ENCODE peak calls at places on chromosomes 1 and 21, in ten cellular contexts. One of them, this sample, is unnamed.

GRCh38 chr1:16397095-16397494 is 30.1 kb downstream of the SZRD1 start:
- DNase-seq in iris pigment epithelial cell: no peak
- DNase-seq in effector memory CD4-positive, alpha-beta T cell: no peak
- DNase-seq in NCI-H1092: no peak
- DNase-seq in brain microvascular endothelial cell: no peak
- DNase-seq in fibroblast of the aortic adventitia: no peak
- DNase-seq in HAP-1: no peak
- DNase-seq in NT2/D1: no peak
- DNase-seq in effector CD4-positive, alpha-beta T cell: no peak
- DNase-seq in CD8-positive, alpha-beta memory T cell: no peak
- DNase-seq in this sample: no peak

GRCh38 chr1:171841931-171842723 is 829 bp downstream of the DNM3 start:
- DNase-seq in NT2/D1: no peak
- DNase-seq in fibroblast of the aortic adventitia: no peak
- DNase-seq in HAP-1: peak; percentile 35
- DNase-seq in brain microvascular endothelial cell: no peak
- DNase-seq in CD8-positive, alpha-beta memory T cell: peak; percentile 6
- DNase-seq in effector CD4-positive, alpha-beta T cell: peak; percentile 2
- DNase-seq in effector memory CD4-positive, alpha-beta T cell: no peak
- DNase-seq in iris pigment epithelial cell: no peak
- DNase-seq in NCI-H1092: no peak
- DNase-seq in this sample: no peak

GRCh38 chr21:33641339-33642026 is at the start of gene CRYZL1:
- DNase-seq in fibroblast of the aortic adventitia: peak; percentile 100
- DNase-seq in effector memory CD4-positive, alpha-beta T cell: peak; percentile 100
- DNase-seq in brain microvascular endothelial cell: peak; percentile 100
- DNase-seq in NCI-H1092: peak; percentile 100
- DNase-seq in NT2/D1: peak; percentile 100
- DNase-seq in effector CD4-positive, alpha-beta T cell: peak; percentile 100
- DNase-seq in HAP-1: peak; percentile 100
- DNase-seq in iris pigment epithelial cell: peak; percentile 100
- DNase-seq in CD8-positive, alpha-beta memory T cell: peak; percentile 100
- DNase-seq in this sample: peak; percentile 99

GRCh38 chr1:98975113-98975512 is 29.5 kb downstream of the PLPPR5 start:
- DNase-seq in HAP-1: peak; percentile 57
- DNase-seq in effector CD4-positive, alpha-beta T cell: no peak
- DNase-seq in effector memory CD4-positive, alpha-beta T cell: no peak
- DNase-seq in fibroblast of the aortic adventitia: no peak
- DNase-seq in brain microvascular endothelial cell: no peak
- DNase-seq in NT2/D1: no peak
- DNase-seq in NCI-H1092: no peak
- DNase-seq in CD8-positive, alpha-beta memory T cell: no peak
- DNase-seq in iris pigment epithelial cell: no peak
- DNase-seq in this sample: no peak

GRCh38 chr1:94463765-94464330 is 45.7 kb downstream of the ABCD3 start:
- DNase-seq in fibroblast of the aortic adventitia: peak; percentile 79
- DNase-seq in NCI-H1092: no peak
- DNase-seq in effector memory CD4-positive, alpha-beta T cell: no peak
- DNase-seq in iris pigment epithelial cell: peak; percentile 63
- DNase-seq in CD8-positive, alpha-beta memory T cell: peak; percentile 11
- DNase-seq in effector CD4-positive, alpha-beta T cell: no peak
- DNase-seq in NT2/D1: peak; percentile 28
- DNase-seq in brain microvascular endothelial cell: peak; percentile 53
- DNase-seq in HAP-1: peak; percentile 58
- DNase-seq in this sample: no peak

GRCh38 chr1:107787299-107787698 is 177.7 kb downstream of the VAV3 start:
- DNase-seq in NCI-H1092: no peak
- DNase-seq in fibroblast of the aortic adventitia: no peak
- DNase-seq in effector CD4-positive, alpha-beta T cell: no peak
- DNase-seq in iris pigment epithelial cell: no peak
- DNase-seq in CD8-positive, alpha-beta memory T cell: no peak
- DNase-seq in HAP-1: no peak
- DNase-seq in NT2/D1: no peak
- DNase-seq in brain microvascular endothelial cell: no peak
- DNase-seq in effector memory CD4-positive, alpha-beta T cell: no peak
- DNase-seq in this sample: no peak

GRCh38 chr1:21924503-21925005 is 12.6 kb downstream of the HSPG2 start:
- DNase-seq in iris pigment epithelial cell: no peak
- DNase-seq in brain microvascular endothelial cell: no peak
- DNase-seq in HAP-1: no peak
- DNase-seq in NCI-H1092: no peak
- DNase-seq in NT2/D1: no peak
- DNase-seq in effector CD4-positive, alpha-beta T cell: no peak
- DNase-seq in effector memory CD4-positive, alpha-beta T cell: no peak
- DNase-seq in fibroblast of the aortic adventitia: no peak
- DNase-seq in CD8-positive, alpha-beta memory T cell: no peak
- DNase-seq in this sample: no peak

GRCh38 chr1:174153085-174153824 is 6.1 kb upstream of the RABGAP1L start:
- DNase-seq in effector memory CD4-positive, alpha-beta T cell: no peak
- DNase-seq in fibroblast of the aortic adventitia: no peak
- DNase-seq in HAP-1: no peak
- DNase-seq in CD8-positive, alpha-beta memory T cell: peak; percentile 24
- DNase-seq in effector CD4-positive, alpha-beta T cell: no peak
- DNase-seq in brain microvascular endothelial cell: peak; percentile 6
- DNase-seq in NT2/D1: no peak
- DNase-seq in NCI-H1092: no peak
- DNase-seq in iris pigment epithelial cell: peak; percentile 71
- DNase-seq in this sample: no peak

GRCh38 chr1:192053661-192054060 is 104.6 kb upstream of the RGS18 start:
- DNase-seq in effector CD4-positive, alpha-beta T cell: no peak
- DNase-seq in brain microvascular endothelial cell: no peak
- DNase-seq in NCI-H1092: no peak
- DNase-seq in NT2/D1: no peak
- DNase-seq in fibroblast of the aortic adventitia: peak; percentile 2
- DNase-seq in iris pigment epithelial cell: no peak
- DNase-seq in CD8-positive, alpha-beta memory T cell: no peak
- DNase-seq in HAP-1: no peak
- DNase-seq in effector memory CD4-positive, alpha-beta T cell: no peak
- DNase-seq in this sample: no peak

GRCh38 chr1:218886472-218886871 is 287.2 kb upstream of the LYPLAL1 start:
- DNase-seq in effector CD4-positive, alpha-beta T cell: no peak
- DNase-seq in fibroblast of the aortic adventitia: peak; percentile 66
- DNase-seq in effector memory CD4-positive, alpha-beta T cell: no peak
- DNase-seq in iris pigment epithelial cell: peak; percentile 74
- DNase-seq in brain microvascular endothelial cell: peak; percentile 32
- DNase-seq in HAP-1: no peak
- DNase-seq in CD8-positive, alpha-beta memory T cell: no peak
- DNase-seq in NT2/D1: no peak
- DNase-seq in NCI-H1092: no peak
- DNase-seq in this sample: no peak

GRCh38 chr21:45802425-45802824 is 158.9 kb downstream of the PCBP3 start:
- DNase-seq in HAP-1: no peak
- DNase-seq in brain microvascular endothelial cell: no peak
- DNase-seq in effector CD4-positive, alpha-beta T cell: no peak
- DNase-seq in NCI-H1092: no peak
- DNase-seq in NT2/D1: no peak
- DNase-seq in effector memory CD4-positive, alpha-beta T cell: no peak
- DNase-seq in iris pigment epithelial cell: no peak
- DNase-seq in fibroblast of the aortic adventitia: no peak
- DNase-seq in CD8-positive, alpha-beta memory T cell: no peak
- DNase-seq in this sample: peak; percentile 82

GRCh38 chr1:226110249-226111108 is 48.0 kb downstream of the H3-3A start:
- DNase-seq in NT2/D1: no peak
- DNase-seq in iris pigment epithelial cell: peak; percentile 55
- DNase-seq in HAP-1: peak; percentile 55
- DNase-seq in effector memory CD4-positive, alpha-beta T cell: peak; percentile 25
- DNase-seq in NCI-H1092: peak; percentile 65
- DNase-seq in brain microvascular endothelial cell: no peak
- DNase-seq in fibroblast of the aortic adventitia: peak; percentile 63
- DNase-seq in effector CD4-positive, alpha-beta T cell: peak; percentile 35
- DNase-seq in CD8-positive, alpha-beta memory T cell: peak; percentile 60
- DNase-seq in this sample: no peak

GRCh38 chr1:91736146-91736998 is 149.6 kb downstream of the TGFBR3 start:
- DNase-seq in brain microvascular endothelial cell: no peak
- DNase-seq in iris pigment epithelial cell: no peak
- DNase-seq in NCI-H1092: no peak
- DNase-seq in NT2/D1: no peak
- DNase-seq in HAP-1: no peak
- DNase-seq in fibroblast of the aortic adventitia: peak; percentile 48
- DNase-seq in effector memory CD4-positive, alpha-beta T cell: no peak
- DNase-seq in effector CD4-positive, alpha-beta T cell: no peak
- DNase-seq in CD8-positive, alpha-beta memory T cell: no peak
- DNase-seq in this sample: no peak

GRCh38 chr21:45013271-45013841 is 61.0 kb upstream of the ADARB1 start:
- DNase-seq in brain microvascular endothelial cell: no peak
- DNase-seq in fibroblast of the aortic adventitia: no peak
- DNase-seq in iris pigment epithelial cell: no peak
- DNase-seq in effector CD4-positive, alpha-beta T cell: no peak
- DNase-seq in NT2/D1: no peak
- DNase-seq in HAP-1: no peak
- DNase-seq in CD8-positive, alpha-beta memory T cell: no peak
- DNase-seq in NCI-H1092: no peak
- DNase-seq in effector memory CD4-positive, alpha-beta T cell: no peak
- DNase-seq in this sample: no peak

GRCh38 chr1:219544163-219544846 is 68.6 kb downstream of the ZC3H11B start:
- DNase-seq in effector memory CD4-positive, alpha-beta T cell: no peak
- DNase-seq in CD8-positive, alpha-beta memory T cell: no peak
- DNase-seq in fibroblast of the aortic adventitia: peak; percentile 70
- DNase-seq in HAP-1: no peak
- DNase-seq in effector CD4-positive, alpha-beta T cell: no peak
- DNase-seq in NCI-H1092: no peak
- DNase-seq in iris pigment epithelial cell: no peak
- DNase-seq in NT2/D1: no peak
- DNase-seq in brain microvascular endothelial cell: no peak
- DNase-seq in this sample: no peak

GRCh38 chr1:109047339-109047738 is 5.4 kb upstream of the WDR47 start:
- DNase-seq in fibroblast of the aortic adventitia: no peak
- DNase-seq in NCI-H1092: no peak
- DNase-seq in effector CD4-positive, alpha-beta T cell: no peak
- DNase-seq in CD8-positive, alpha-beta memory T cell: no peak
- DNase-seq in HAP-1: no peak
- DNase-seq in iris pigment epithelial cell: no peak
- DNase-seq in effector memory CD4-positive, alpha-beta T cell: no peak
- DNase-seq in NT2/D1: no peak
- DNase-seq in brain microvascular endothelial cell: no peak
- DNase-seq in this sample: no peak

GRCh38 chr1:157156058-157156541 is 17.9 kb upstream of the ETV3 start:
- DNase-seq in fibroblast of the aortic adventitia: peak; percentile 68
- DNase-seq in NT2/D1: peak; percentile 88
- DNase-seq in CD8-positive, alpha-beta memory T cell: peak; percentile 63
- DNase-seq in brain microvascular endothelial cell: peak; percentile 53
- DNase-seq in HAP-1: peak; percentile 91
- DNase-seq in effector memory CD4-positive, alpha-beta T cell: peak; percentile 44
- DNase-seq in iris pigment epithelial cell: peak; percentile 47
- DNase-seq in NCI-H1092: peak; percentile 56
- DNase-seq in effector CD4-positive, alpha-beta T cell: peak; percentile 72
- DNase-seq in this sample: no peak

GRCh38 chr1:150696151-150696550 is 803 bp downstream of the GOLPH3L start:
- DNase-seq in NT2/D1: no peak
- DNase-seq in effector memory CD4-positive, alpha-beta T cell: no peak
- DNase-seq in fibroblast of the aortic adventitia: no peak
- DNase-seq in HAP-1: no peak
- DNase-seq in CD8-positive, alpha-beta memory T cell: no peak
- DNase-seq in brain microvascular endothelial cell: no peak
- DNase-seq in NCI-H1092: no peak
- DNase-seq in iris pigment epithelial cell: peak; percentile 2
- DNase-seq in effector CD4-positive, alpha-beta T cell: no peak
- DNase-seq in this sample: no peak

GRCh38 chr21:36729301-36729970 is 30.5 kb downstream of the SIM2 start:
- DNase-seq in effector CD4-positive, alpha-beta T cell: no peak
- DNase-seq in NCI-H1092: no peak
- DNase-seq in effector memory CD4-positive, alpha-beta T cell: no peak
- DNase-seq in brain microvascular endothelial cell: no peak
- DNase-seq in NT2/D1: no peak
- DNase-seq in CD8-positive, alpha-beta memory T cell: no peak
- DNase-seq in iris pigment epithelial cell: no peak
- DNase-seq in fibroblast of the aortic adventitia: no peak
- DNase-seq in HAP-1: no peak
- DNase-seq in this sample: peak; percentile 82

GRCh38 chr1:239879321-239880170 is 212.1 kb upstream of the FMN2 start:
- DNase-seq in brain microvascular endothelial cell: no peak
- DNase-seq in CD8-positive, alpha-beta memory T cell: no peak
- DNase-seq in NCI-H1092: no peak
- DNase-seq in fibroblast of the aortic adventitia: no peak
- DNase-seq in iris pigment epithelial cell: no peak
- DNase-seq in effector memory CD4-positive, alpha-beta T cell: no peak
- DNase-seq in effector CD4-positive, alpha-beta T cell: no peak
- DNase-seq in NT2/D1: no peak
- DNase-seq in HAP-1: no peak
- DNase-seq in this sample: no peak

GRCh38 chr1:117609471-117609911 is 3.6 kb downstream of the TENT5C start:
- DNase-seq in fibroblast of the aortic adventitia: peak; percentile 23
- DNase-seq in brain microvascular endothelial cell: no peak
- DNase-seq in iris pigment epithelial cell: no peak
- DNase-seq in effector CD4-positive, alpha-beta T cell: no peak
- DNase-seq in HAP-1: no peak
- DNase-seq in effector memory CD4-positive, alpha-beta T cell: no peak
- DNase-seq in NCI-H1092: no peak
- DNase-seq in CD8-positive, alpha-beta memory T cell: no peak
- DNase-seq in NT2/D1: no peak
- DNase-seq in this sample: peak; percentile 87

GRCh38 chr1:247452447-247453039 is 5.4 kb downstream of the OR2B11 start:
- DNase-seq in effector memory CD4-positive, alpha-beta T cell: no peak
- DNase-seq in iris pigment epithelial cell: no peak
- DNase-seq in brain microvascular endothelial cell: no peak
- DNase-seq in CD8-positive, alpha-beta memory T cell: no peak
- DNase-seq in fibroblast of the aortic adventitia: no peak
- DNase-seq in effector CD4-positive, alpha-beta T cell: no peak
- DNase-seq in HAP-1: no peak
- DNase-seq in NCI-H1092: no peak
- DNase-seq in NT2/D1: no peak
- DNase-seq in this sample: no peak

This sample was measured in mesenteric fat pad.